ENCODE peak calls at places on chromosomes 13 and 19, in seven cellular contexts. F is right cardiac atrium, A is PC-3, E is HCT116, N is AG04450, I is ovary, R is tibial artery. Z is an unnamed sample.

GRCh38 chr19:47093254-47093653 is 20.3 kb downstream of the ZC3H4 start:
- DNase-seq in F (peak), A (no peak), E (no peak), N (no peak), I (no peak), R (no peak), Z (no peak)

GRCh38 chr13:21458816-21459701 is at the start of gene ZDHHC20:
- DNase-seq in F (peak), A (peak), E (no peak), N (peak), I (peak), R (peak), Z (peak)

GRCh38 chr13:60267498-60268202 is 103.9 kb upstream of the DIAPH3 start:
- DNase-seq in F (no peak), A (no peak), E (no peak), N (no peak), I (no peak), R (no peak), Z (no peak)

GRCh38 chr19:5621311-5621944 is 1.1 kb downstream of the SAFB2 start:
- DNase-seq in F (peak), A (no peak), E (no peak), N (no peak), I (peak), R (no peak), Z (peak)

GRCh38 chr13:31207630-31208549 is 8.1 kb downstream of the B3GLCT start:
- DNase-seq in F (peak), A (no peak), E (no peak), N (peak), I (peak), R (no peak), Z (no peak)

GRCh38 chr13:21347753-21348318 is 111.3 kb downstream of the ZDHHC20 start:
- DNase-seq in F (no peak), A (no peak), E (no peak), N (no peak), I (no peak), R (no peak), Z (no peak)

GRCh38 chr19:51726049-51726448 is 2.3 kb upstream of the HAS1 start:
- DNase-seq in F (peak), A (no peak), E (no peak), N (no peak), I (peak), R (no peak), Z (peak)

GRCh38 chr19:58294743-58295374 is 10.3 kb upstream of the ERVK3-1 start:
- DNase-seq in F (no peak), A (no peak), E (no peak), N (no peak), I (no peak), R (no peak), Z (no peak)

GRCh38 chr19:48961051-48961649 is 4.0 kb upstream of the FTL start:
- DNase-seq in F (no peak), A (no peak), E (no peak), N (no peak), I (no peak), R (no peak), Z (no peak)

GRCh38 chr19:17183271-17183757 is 31.8 kb upstream of the USE1 start:
- DNase-seq in F (no peak), A (no peak), E (no peak), N (no peak), I (no peak), R (no peak), Z (no peak)

GRCh38 chr13:102817907-102818306 is 19.0 kb downstream of the BIVM start:
- DNase-seq in F (no peak), A (no peak), E (no peak), N (no peak), I (no peak), R (no peak), Z (no peak)

GRCh38 chr13:100392709-100393630 is 195.6 kb downstream of the GGACT start:
- DNase-seq in F (peak), A (peak), E (peak), N (peak), I (peak), R (peak), Z (no peak)

GRCh38 chr13:113176822-113177221 is 18.4 kb downstream of the PROZ start:
- DNase-seq in F (no peak), A (no peak), E (no peak), N (no peak), I (no peak), R (no peak), Z (no peak)

GRCh38 chr19:47404334-47405196 is 14.8 kb downstream of the MEIS3 start:
- DNase-seq in F (no peak), A (no peak), E (no peak), N (no peak), I (no peak), R (no peak), Z (no peak)

GRCh38 chr13:43232866-43233265 is 209.5 kb downstream of the DNAJC15 start:
- DNase-seq in F (no peak), A (peak), E (no peak), N (no peak), I (no peak), R (no peak), Z (no peak)

GRCh38 chr19:7596191-7596937 is 701 bp downstream of the CAMSAP3 start:
- DNase-seq in F (no peak), A (peak), E (no peak), N (no peak), I (no peak), R (no peak), Z (no peak)

GRCh38 chr19:51394045-51394836 is 3.9 kb upstream of the C19orf84 start:
- DNase-seq in F (peak), A (peak), E (peak), N (peak), I (peak), R (peak), Z (peak)

GRCh38 chr19:5822181-5822844 is 17.2 kb downstream of the FUT6 start:
- DNase-seq in F (no peak), A (no peak), E (no peak), N (no peak), I (no peak), R (no peak), Z (no peak)

GRCh38 chr13:50200988-50201387 is 185.7 kb downstream of the KCNRG start:
- DNase-seq in F (no peak), A (no peak), E (no peak), N (no peak), I (no peak), R (no peak), Z (no peak)

GRCh38 chr19:46076951-46077814 is 36.4 kb upstream of the IGFL4 start:
- DNase-seq in F (no peak), A (peak), E (peak), N (peak), I (peak), R (no peak), Z (peak)

GRCh38 chr13:48094781-48095502 is at the start of gene MED4:
- DNase-seq in F (peak), A (peak), E (peak), N (peak), I (peak), R (peak), Z (peak)

GRCh38 chr19:42132030-42132628 is at the start of gene POU2F2:
- DNase-seq in F (peak), A (no peak), E (no peak), N (no peak), I (no peak), R (peak), Z (peak)

DNA sequence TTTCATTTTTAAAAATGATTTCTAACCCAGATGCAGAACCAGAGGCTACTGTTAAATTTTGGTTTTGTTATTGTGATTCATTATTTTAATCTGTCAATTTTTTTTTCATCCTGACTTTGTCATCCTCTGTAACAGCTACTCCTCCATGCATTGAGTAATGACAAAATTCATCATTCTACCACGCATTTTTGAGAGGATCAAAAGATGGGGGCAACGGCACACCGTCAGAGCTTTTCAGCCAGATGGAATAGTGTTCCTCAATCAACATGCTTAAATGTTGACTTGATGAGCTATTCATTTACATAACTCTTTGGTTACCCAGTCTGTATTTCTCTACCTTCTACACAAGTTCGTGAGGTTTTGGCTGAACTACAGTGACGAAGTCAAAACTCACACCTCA is 486.3 kb downstream of the EFNB2 start:
- DNase-seq in F (no peak), A (no peak), E (no peak), N (no peak), I (no peak), R (no peak), Z (no peak)
- H3K27ac ChIP-seq in F (no peak), A (no peak), E (no peak), N (no peak), I (no peak), R (no peak), Z (no peak)

DNA sequence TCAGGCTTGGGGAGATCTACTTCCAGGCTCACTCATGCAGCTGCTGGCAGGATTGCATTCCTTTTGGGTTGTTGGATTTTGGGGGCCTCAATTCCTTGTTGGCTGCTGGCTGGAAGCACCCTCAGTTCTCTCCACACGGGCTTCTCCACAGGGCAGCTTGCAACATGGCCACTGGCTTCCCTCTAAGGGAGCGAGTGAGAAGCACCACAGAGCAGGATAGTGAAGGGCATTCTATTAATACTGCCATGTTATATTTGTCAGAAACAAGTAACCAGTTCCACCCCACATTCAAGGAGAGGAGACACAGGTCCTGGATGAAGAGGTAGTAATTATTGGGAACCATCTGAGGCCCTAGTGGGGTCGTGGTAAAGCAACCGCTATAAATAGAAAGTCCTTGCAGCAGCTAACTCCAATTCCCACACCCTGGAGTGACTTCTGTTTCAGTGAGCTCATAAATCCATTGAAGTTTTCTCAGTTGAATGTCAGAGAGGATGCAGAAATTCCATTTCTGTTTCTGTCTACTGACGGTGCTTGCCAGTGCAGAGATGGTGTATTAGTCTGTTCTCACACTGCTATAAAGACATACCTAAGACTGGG is 558.9 kb downstream of the IRS2 start:
- DNase-seq in F (no peak), A (no peak), E (no peak), N (no peak), I (no peak), R (no peak), Z (no peak)
- H3K27ac ChIP-seq in F (peak), A (no peak), E (no peak), N (no peak), I (no peak), R (no peak), Z (no peak)

GRCh38 chr13:74573654-74574053 is 439.4 kb upstream of the KLF12 start:
- DNase-seq in F (peak), A (no peak), E (no peak), N (no peak), I (no peak), R (no peak), Z (peak)

GRCh38 chr13:74575729-74576125 is 441.5 kb upstream of the KLF12 start:
- DNase-seq in F (peak), A (peak), E (no peak), N (no peak), I (peak), R (peak), Z (peak)

GRCh38 chr13:74571811-74572210 is 437.6 kb upstream of the KLF12 start:
- DNase-seq in F (no peak), A (no peak), E (no peak), N (no peak), I (no peak), R (no peak), Z (no peak)

GRCh38 chr13:74574964-74575728 is 440.9 kb upstream of the KLF12 start:
- DNase-seq in F (no peak), A (no peak), E (no peak), N (no peak), I (no peak), R (no peak), Z (no peak)

GRCh38 chr13:74576504-74576903 is 442.3 kb upstream of the KLF12 start:
- DNase-seq in F (no peak), A (no peak), E (no peak), N (no peak), I (no peak), R (no peak), Z (no peak)
- H3K27ac ChIP-seq in F (no peak), A (no peak), E (no peak), N (no peak), I (no peak), R (peak), Z (no peak)

DNA sequence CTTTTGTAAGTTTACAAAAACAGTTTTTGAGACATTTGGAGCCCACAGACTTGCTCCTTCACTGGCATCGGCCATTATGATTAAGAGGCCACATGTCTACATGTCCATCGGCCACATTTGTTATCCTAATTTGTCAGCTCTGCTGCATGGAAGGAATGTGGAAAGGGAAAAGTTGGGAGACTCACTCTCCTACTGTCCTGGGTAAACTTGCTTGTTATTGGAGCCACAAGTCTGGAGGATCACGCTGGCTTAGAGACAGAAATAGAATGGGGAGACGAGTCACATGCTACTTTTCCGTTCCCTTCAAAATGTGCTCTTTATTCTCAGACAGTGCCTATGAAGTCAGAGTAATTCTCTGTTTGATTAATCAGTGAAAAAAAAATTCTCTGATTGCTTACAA is 741.2 kb upstream of the PCDH9 start:
- DNase-seq in F (no peak), A (no peak), E (no peak), N (no peak), I (no peak), R (no peak), Z (no peak)
- H3K27ac ChIP-seq in F (no peak), A (no peak), E (no peak), N (no peak), I (no peak), R (no peak), Z (no peak)

GRCh38 chr13:40586886-40587285 is 79.6 kb downstream of the FOXO1 start:
- DNase-seq in F (no peak), A (no peak), E (no peak), N (no peak), I (no peak), R (no peak), Z (no peak)

GRCh38 chr13:40585911-40586471 is 80.5 kb downstream of the FOXO1 start:
- DNase-seq in F (no peak), A (peak), E (no peak), N (no peak), I (no peak), R (no peak), Z (no peak)

GRCh38 chr13:40589285-40590109 is 76.9 kb downstream of the FOXO1 start:
- DNase-seq in F (no peak), A (peak), E (no peak), N (no peak), I (no peak), R (no peak), Z (peak)

GRCh38 chr13:40590112-40590862 is 76.2 kb downstream of the FOXO1 start:
- DNase-seq in F (no peak), A (no peak), E (no peak), N (no peak), I (no peak), R (no peak), Z (no peak)

DNA sequence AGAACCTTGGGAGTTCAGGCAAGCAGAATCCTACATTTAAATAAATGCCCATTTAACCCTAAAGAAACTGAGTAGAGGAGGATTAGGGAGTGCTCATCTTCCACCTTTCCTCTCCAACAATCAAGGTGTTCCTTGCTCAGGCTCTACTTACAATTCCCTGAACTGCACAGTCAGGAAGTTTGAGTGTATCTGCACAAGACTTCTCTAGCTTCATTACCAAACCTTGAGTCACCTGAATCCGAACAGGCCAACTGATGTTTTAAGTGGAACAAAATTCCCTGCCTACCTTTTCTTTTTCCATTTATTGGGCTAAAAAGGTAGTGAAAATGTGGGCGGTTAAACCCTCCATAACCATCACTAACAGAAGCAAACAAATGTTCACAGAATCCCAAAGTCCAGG is 78.3 kb downstream of the FOXO1 start:
- DNase-seq in F (no peak), A (no peak), E (no peak), N (no peak), I (no peak), R (no peak), Z (no peak)
- H3K27ac ChIP-seq in F (no peak), A (no peak), E (no peak), N (no peak), I (no peak), R (no peak), Z (no peak)

GRCh38 chr13:99158846-99159245 is 41.8 kb upstream of the UBAC2 start:
- DNase-seq in F (no peak), A (no peak), E (no peak), N (no peak), I (no peak), R (no peak), Z (no peak)
- H3K27ac ChIP-seq in F (no peak), A (no peak), E (no peak), N (no peak), I (no peak), R (no peak), Z (no peak)

GRCh38 chr19:2723345-2723715 is 2.2 kb upstream of the DIRAS1 start:
- DNase-seq in F (no peak), A (no peak), E (no peak), N (no peak), I (no peak), R (no peak), Z (no peak)
- H3K27ac ChIP-seq in F (peak), A (no peak), E (peak), N (peak), I (peak), R (peak), Z (peak)